ENCODE peak calls at places on chromosomes 2 and 18, in seven cellular contexts. N is NCI-H187; A is AG09309; B is GM18507; T is stimulated activated CD8-positive, alpha-beta memory T cell treated with anti-CD3 and anti-CD28 coated beads, Interleukin-7, amount 100 ng/mL, for 1 hour; F is tibial artery; M is left lobe of liver. R is an unnamed sample.

GRCh38 chr2:12686708-12687107 is 30.0 kb upstream of the TRIB2 start:
- DNase-seq in N (no peak), A (no peak), B (no peak), T (no peak), F (no peak), M (no peak), R (no peak)

GRCh38 chr2:150480971-150481830 is 6.3 kb downstream of the RND3 start:
- DNase-seq in N (no peak), A (no peak), B (no peak), T (no peak), F (no peak), M (no peak), R (no peak)

GRCh38 chr18:421236-422155 is 79.0 kb downstream of the COLEC12 start:
- DNase-seq in N (no peak), A (no peak), B (no peak), T (no peak), F (no peak), M (no peak), R (no peak)

GRCh38 chr18:23887035-23887434 is 127.5 kb upstream of the TTC39C start:
- DNase-seq in N (peak; percentile 44), A (no peak), B (no peak), T (no peak), F (no peak), M (no peak), R (no peak)

GRCh38 chr2:126901459-126901858 is 2.8 kb downstream of the TEX51 start:
- DNase-seq in N (no peak), A (no peak), B (no peak), T (no peak), F (no peak), M (no peak), R (peak; percentile 34)

GRCh38 chr2:225667465-225667864 is 268.0 kb downstream of the NYAP2 start:
- DNase-seq in N (no peak), A (no peak), B (no peak), T (no peak), F (no peak), M (no peak), R (no peak)

GRCh38 chr2:82819936-82820335 is 1639.1 kb downstream of the SUCLG1 start:
- DNase-seq in N (no peak), A (no peak), B (no peak), T (no peak), F (no peak), M (no peak), R (no peak)

GRCh38 chr2:20291846-20292408 is 58.7 kb downstream of the PUM2 start:
- DNase-seq in N (no peak), A (no peak), B (no peak), T (no peak), F (no peak), M (peak; percentile 49), R (no peak)

GRCh38 chr2:12087671-12088380 is 341.4 kb downstream of the LPIN1 start:
- DNase-seq in N (no peak), A (peak; percentile 53), B (no peak), T (no peak), F (no peak), M (no peak), R (no peak)

GRCh38 chr2:75424936-75425619 is 135.7 kb downstream of the EVA1A start:
- DNase-seq in N (no peak), A (no peak), B (no peak), T (no peak), F (no peak), M (no peak), R (no peak)

GRCh38 chr2:8525582-8526402 is 156.1 kb upstream of the ID2 start:
- DNase-seq in N (peak; percentile 88), A (no peak), B (peak; percentile 76), T (no peak), F (peak; percentile 84), M (peak; percentile 88), R (peak; percentile 96)

GRCh38 chr2:1231664-1232063 is 181.6 kb upstream of the TPO start:
- DNase-seq in N (no peak), A (no peak), B (no peak), T (no peak), F (no peak), M (no peak), R (no peak)

GRCh38 chr2:240893363-240893828 is 2.6 kb downstream of the MAB21L4 start:
- DNase-seq in N (no peak), A (no peak), B (no peak), T (peak; percentile 11), F (no peak), M (no peak), R (no peak)

GRCh38 chr2:20571231-20571630 is 79.7 kb downstream of the HS1BP3 start:
- DNase-seq in N (no peak), A (no peak), B (no peak), T (no peak), F (no peak), M (no peak), R (peak; percentile 38)

GRCh38 chr18:67265464-67266245 is 250.9 kb downstream of the DSEL start:
- DNase-seq in N (no peak), A (peak; percentile 17), B (no peak), T (no peak), F (no peak), M (no peak), R (no peak)

GRCh38 chr2:52390651-52391050 is 1358.7 kb upstream of the NRXN1 start:
- DNase-seq in N (no peak), A (no peak), B (no peak), T (no peak), F (no peak), M (no peak), R (no peak)

GRCh38 chr2:207869784-207870778 is 100.4 kb upstream of the FZD5 start:
- DNase-seq in N (no peak), A (peak; percentile 80), B (peak; percentile 18), T (no peak), F (no peak), M (peak; percentile 59), R (no peak)

GRCh38 chr2:10571057-10571456 is 118.7 kb downstream of the NOL10 start:
- DNase-seq in N (no peak), A (no peak), B (no peak), T (no peak), F (no peak), M (no peak), R (no peak)

GRCh38 chr18:62937065-62937464 is 221.7 kb downstream of the PHLPP1 start:
- DNase-seq in N (no peak), A (no peak), B (no peak), T (no peak), F (no peak), M (no peak), R (no peak)